ENCODE peak calls at places on chromosomes 7 and 10, in five cellular contexts. One of them, this sample, is unnamed.

GRCh38 chr10:115092555-115093285 is 445 bp upstream of the ATRNL1 start:
- DNase-seq in heart right ventricle: peak
- DNase-seq in HFF-Myc: no peak
- DNase-seq in lower leg skin: no peak
- DNase-seq in SJSA1: peak
- DNase-seq in this sample: peak

GRCh38 chr7:2637505-2638223 is 5.9 kb downstream of the TTYH3 start:
- DNase-seq in heart right ventricle: peak
- DNase-seq in HFF-Myc: no peak
- DNase-seq in lower leg skin: peak
- DNase-seq in SJSA1: peak
- DNase-seq in this sample: no peak

GRCh38 chr7:158818325-158819213 is 10.7 kb downstream of the ESYT2 start:
- DNase-seq in heart right ventricle: peak
- DNase-seq in HFF-Myc: peak
- DNase-seq in lower leg skin: peak
- DNase-seq in SJSA1: peak
- DNase-seq in this sample: peak

GRCh38 chr7:101681170-101682007 is 52.3 kb upstream of the MYL10 start:
- DNase-seq in heart right ventricle: peak
- DNase-seq in HFF-Myc: peak
- DNase-seq in lower leg skin: no peak
- DNase-seq in SJSA1: peak
- DNase-seq in this sample: peak

GRCh38 chr10:92894081-92894480 is 45.8 kb downstream of the EXOC6 start:
- DNase-seq in heart right ventricle: no peak
- DNase-seq in HFF-Myc: no peak
- DNase-seq in lower leg skin: no peak
- DNase-seq in SJSA1: no peak
- DNase-seq in this sample: no peak

GRCh38 chr10:28624351-28624750 is 53.0 kb upstream of the BAMBI start:
- DNase-seq in heart right ventricle: no peak
- DNase-seq in HFF-Myc: no peak
- DNase-seq in lower leg skin: no peak
- DNase-seq in SJSA1: no peak
- DNase-seq in this sample: no peak

GRCh38 chr7:1401011-1401410 is 58.3 kb downstream of the MICALL2 start:
- DNase-seq in heart right ventricle: no peak
- DNase-seq in HFF-Myc: no peak
- DNase-seq in lower leg skin: no peak
- DNase-seq in SJSA1: no peak
- DNase-seq in this sample: no peak

GRCh38 chr7:32293833-32294232 is 196.3 kb downstream of the LSM5 start:
- DNase-seq in heart right ventricle: no peak
- DNase-seq in HFF-Myc: no peak
- DNase-seq in lower leg skin: no peak
- DNase-seq in SJSA1: no peak
- DNase-seq in this sample: no peak

GRCh38 chr7:51242881-51243518 is 73.6 kb downstream of the COBL start:
- DNase-seq in heart right ventricle: no peak
- DNase-seq in HFF-Myc: no peak
- DNase-seq in lower leg skin: peak
- DNase-seq in SJSA1: no peak
- DNase-seq in this sample: no peak

GRCh38 chr7:155868955-155869783 is 56.9 kb upstream of the SHH start:
- DNase-seq in heart right ventricle: no peak
- DNase-seq in HFF-Myc: no peak
- DNase-seq in lower leg skin: peak
- DNase-seq in SJSA1: no peak
- DNase-seq in this sample: no peak

GRCh38 chr7:118602090-118602489 is 377.6 kb downstream of the ANKRD7 start:
- DNase-seq in heart right ventricle: no peak
- DNase-seq in HFF-Myc: no peak
- DNase-seq in lower leg skin: no peak
- DNase-seq in SJSA1: no peak
- DNase-seq in this sample: no peak

GRCh38 chr10:119667562-119668328 is 16.6 kb downstream of the BAG3 start:
- DNase-seq in heart right ventricle: peak
- DNase-seq in HFF-Myc: peak
- DNase-seq in lower leg skin: peak
- DNase-seq in SJSA1: peak
- DNase-seq in this sample: peak

GRCh38 chr10:110353244-110354119 is 48.8 kb upstream of the SMNDC1 start:
- DNase-seq in heart right ventricle: no peak
- DNase-seq in HFF-Myc: peak
- DNase-seq in lower leg skin: no peak
- DNase-seq in SJSA1: peak
- DNase-seq in this sample: peak
- H3K4me3 ChIP-seq in heart right ventricle: no peak
- H3K4me3 ChIP-seq in HFF-Myc: peak
- H3K4me3 ChIP-seq in lower leg skin: no peak
- H3K4me3 ChIP-seq in SJSA1: no peak
- H3K4me3 ChIP-seq in this sample: no peak

GRCh38 chr10:70671619-70672164 is 614 bp upstream of the ADAMTS14 start:
- DNase-seq in heart right ventricle: no peak
- DNase-seq in HFF-Myc: no peak
- DNase-seq in lower leg skin: no peak
- DNase-seq in SJSA1: no peak
- DNase-seq in this sample: no peak
- H3K4me3 ChIP-seq in heart right ventricle: peak
- H3K4me3 ChIP-seq in HFF-Myc: peak
- H3K4me3 ChIP-seq in lower leg skin: no peak
- H3K4me3 ChIP-seq in SJSA1: peak
- H3K4me3 ChIP-seq in this sample: peak

GRCh38 chr10:101047961-101048892 is 13.6 kb upstream of the KAZALD1 start:
- DNase-seq in heart right ventricle: no peak
- DNase-seq in HFF-Myc: no peak
- DNase-seq in lower leg skin: no peak
- DNase-seq in SJSA1: no peak
- DNase-seq in this sample: no peak
- H3K4me3 ChIP-seq in heart right ventricle: no peak
- H3K4me3 ChIP-seq in HFF-Myc: no peak
- H3K4me3 ChIP-seq in lower leg skin: no peak
- H3K4me3 ChIP-seq in SJSA1: no peak
- H3K4me3 ChIP-seq in this sample: no peak

GRCh38 chr10:71842856-71843530 is 8.1 kb downstream of the PSAP start:
- DNase-seq in heart right ventricle: no peak
- DNase-seq in HFF-Myc: no peak
- DNase-seq in lower leg skin: no peak
- DNase-seq in SJSA1: no peak
- DNase-seq in this sample: no peak

GRCh38 chr10:71840936-71841335 is 10.1 kb downstream of the PSAP start:
- DNase-seq in heart right ventricle: no peak
- DNase-seq in HFF-Myc: no peak
- DNase-seq in lower leg skin: no peak
- DNase-seq in SJSA1: no peak
- DNase-seq in this sample: no peak

GRCh38 chr10:71842424-71842823 is 8.6 kb downstream of the PSAP start:
- DNase-seq in heart right ventricle: no peak
- DNase-seq in HFF-Myc: no peak
- DNase-seq in lower leg skin: no peak
- DNase-seq in SJSA1: no peak
- DNase-seq in this sample: no peak

GRCh38 chr10:71838264-71839211 is 12.5 kb downstream of the PSAP start:
- DNase-seq in heart right ventricle: no peak
- DNase-seq in HFF-Myc: no peak
- DNase-seq in lower leg skin: no peak
- DNase-seq in SJSA1: peak
- DNase-seq in this sample: peak

GRCh38 chr10:71840177-71840711 is 10.8 kb downstream of the PSAP start:
- DNase-seq in heart right ventricle: peak
- DNase-seq in HFF-Myc: peak
- DNase-seq in lower leg skin: no peak
- DNase-seq in SJSA1: peak
- DNase-seq in this sample: peak
- H3K4me3 ChIP-seq in heart right ventricle: no peak
- H3K4me3 ChIP-seq in HFF-Myc: no peak
- H3K4me3 ChIP-seq in lower leg skin: no peak
- H3K4me3 ChIP-seq in SJSA1: no peak
- H3K4me3 ChIP-seq in this sample: no peak

GRCh38 chr7:23292623-23293022 is 6.5 kb upstream of the MALSU1 start:
- DNase-seq in heart right ventricle: no peak
- DNase-seq in HFF-Myc: no peak
- DNase-seq in lower leg skin: no peak
- DNase-seq in SJSA1: no peak
- DNase-seq in this sample: no peak

GRCh38 chr7:23287612-23288011 is 11.5 kb upstream of the MALSU1 start:
- DNase-seq in heart right ventricle: no peak
- DNase-seq in HFF-Myc: no peak
- DNase-seq in lower leg skin: no peak
- DNase-seq in SJSA1: no peak
- DNase-seq in this sample: no peak

GRCh38 chr7:23293500-23294073 is 5.6 kb upstream of the MALSU1 start:
- DNase-seq in heart right ventricle: no peak
- DNase-seq in HFF-Myc: no peak
- DNase-seq in lower leg skin: no peak
- DNase-seq in SJSA1: no peak
- DNase-seq in this sample: no peak

GRCh38 chr7:23291957-23292560 is 7.1 kb upstream of the MALSU1 start:
- DNase-seq in heart right ventricle: no peak
- DNase-seq in HFF-Myc: no peak
- DNase-seq in lower leg skin: no peak
- DNase-seq in SJSA1: no peak
- DNase-seq in this sample: no peak

DNA sequence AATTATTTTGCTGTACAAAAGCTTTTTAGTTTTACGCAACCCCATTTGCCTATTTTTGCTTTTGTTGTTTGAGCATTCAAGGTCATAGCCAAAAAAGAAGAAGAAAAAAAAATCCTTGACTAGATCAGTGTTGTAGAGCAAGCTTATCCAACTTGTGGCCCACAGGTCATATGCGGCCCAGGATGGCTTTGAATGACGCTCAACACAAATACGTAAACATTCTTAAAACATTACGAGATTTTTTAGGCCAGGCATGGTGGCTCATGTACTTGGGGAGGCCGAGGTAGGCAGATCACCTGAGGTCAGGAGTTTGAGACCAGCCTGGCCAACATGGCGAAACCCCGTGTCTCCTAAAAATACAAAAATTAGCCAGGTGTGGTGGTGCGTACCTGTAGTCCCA is 8.1 kb upstream of the MALSU1 start:
- DNase-seq in heart right ventricle: no peak
- DNase-seq in HFF-Myc: no peak
- DNase-seq in lower leg skin: no peak
- DNase-seq in SJSA1: no peak
- DNase-seq in this sample: no peak
- H3K4me3 ChIP-seq in heart right ventricle: no peak
- H3K4me3 ChIP-seq in HFF-Myc: no peak
- H3K4me3 ChIP-seq in lower leg skin: no peak
- H3K4me3 ChIP-seq in SJSA1: no peak
- H3K4me3 ChIP-seq in this sample: no peak

GRCh38 chr7:150384406-150385239 is 5.5 kb downstream of the ZNF775 start:
- DNase-seq in heart right ventricle: no peak
- DNase-seq in HFF-Myc: no peak
- DNase-seq in lower leg skin: no peak
- DNase-seq in SJSA1: no peak
- DNase-seq in this sample: no peak
- H3K4me3 ChIP-seq in heart right ventricle: no peak
- H3K4me3 ChIP-seq in HFF-Myc: no peak
- H3K4me3 ChIP-seq in lower leg skin: no peak
- H3K4me3 ChIP-seq in SJSA1: no peak
- H3K4me3 ChIP-seq in this sample: no peak

GRCh38 chr10:110211455-110211843 is 4.0 kb downstream of the MXI1 start:
- DNase-seq in heart right ventricle: no peak
- DNase-seq in HFF-Myc: no peak
- DNase-seq in lower leg skin: no peak
- DNase-seq in SJSA1: no peak
- DNase-seq in this sample: no peak
- H3K4me3 ChIP-seq in heart right ventricle: peak
- H3K4me3 ChIP-seq in HFF-Myc: peak
- H3K4me3 ChIP-seq in lower leg skin: no peak
- H3K4me3 ChIP-seq in SJSA1: peak
- H3K4me3 ChIP-seq in this sample: peak